ENCODE peak calls at places on chromosomes 6 and 20, in seven cellular contexts. O is HCT116, H is OCI-LY7, Y is neural progenitor cell, M is GM23248, Q is hepatocyte, Z is MM.1S. E is an unnamed sample.
A peak's percentile ranks its signal among the peaks of the same experiment; 100 is the strongest.

GRCh38 chr6:49849121-49849907 is 17.0 kb downstream of the CRISP1 start:
- DNase-seq in Z (peak; percentile 62), O (peak; percentile 56), M (peak; percentile 70), Q (peak; percentile 85), Y (peak; percentile 83), H (peak; percentile 72), E (peak; percentile 80)

GRCh38 chr6:43809417-43810305 is 39.6 kb downstream of the VEGFA start:
- DNase-seq in Z (no peak), M (peak; percentile 75), H (peak; percentile 8), Q (peak; percentile 87), Y (no peak), O (no peak), E (peak; percentile 41)

GRCh38 chr6:30091577-30092381 is 16.2 kb upstream of the RNF39 start:
- DNase-seq in Q (peak; percentile 64), Y (no peak), Z (no peak), M (peak; percentile 89), H (no peak), O (peak; percentile 85), E (peak; percentile 58)

GRCh38 chr20:50872562-50873288 is 58.5 kb downstream of the ADNP start:
- DNase-seq in Z (no peak), M (no peak), Q (no peak), O (no peak), Y (no peak), H (no peak), E (no peak)

GRCh38 chr20:32941155-32941885 is 62.9 kb downstream of the SUN5 start:
- DNase-seq in M (no peak), Z (no peak), O (no peak), Q (no peak), H (no peak), Y (no peak), E (no peak)

GRCh38 chr6:97443408-97444080 is 160.5 kb upstream of the MMS22L start:
- DNase-seq in O (no peak), Z (no peak), H (no peak), Q (no peak), M (no peak), Y (no peak), E (no peak)

GRCh38 chr20:1861996-1862664 is 33.1 kb upstream of the SIRPA start:
- DNase-seq in H (no peak), Z (no peak), M (no peak), Q (no peak), Y (peak; percentile 27), O (no peak), E (no peak)

GRCh38 chr20:34268851-34269668 is 27.8 kb downstream of the ASIP start:
- DNase-seq in H (no peak), O (no peak), Q (peak; percentile 59), Z (peak; percentile 47), Y (peak; percentile 53), M (peak; percentile 48), E (no peak)

GRCh38 chr20:21159658-21160380 is 33.9 kb downstream of the KIZ start:
- DNase-seq in Y (no peak), H (peak; percentile 36), M (no peak), O (no peak), Z (no peak), Q (no peak), E (peak; percentile 25)

GRCh38 chr20:61042501-61043385 is 209.3 kb upstream of the CDH4 start:
- DNase-seq in Q (no peak), Y (peak; percentile 40), H (no peak), M (peak; percentile 16), O (no peak), Z (no peak), E (no peak)

GRCh38 chr6:29976588-29977424 is 34.5 kb downstream of the HLA-A start:
- DNase-seq in Q (peak; percentile 87), M (peak; percentile 92), O (peak; percentile 57), Y (peak; percentile 79), Z (peak; percentile 83), H (peak; percentile 29), E (peak; percentile 80)

GRCh38 chr20:15081301-15081700 is 743.9 kb upstream of the FLRT3 start:
- DNase-seq in M (no peak), H (no peak), Z (no peak), Y (no peak), Q (no peak), O (no peak), E (no peak)

GRCh38 chr20:25050501-25051350 is 7.2 kb downstream of the ACSS1 start:
- DNase-seq in Z (no peak), M (no peak), Q (no peak), O (no peak), Y (no peak), H (no peak), E (no peak)

GRCh38 chr20:50283922-50284810 is 93.5 kb downstream of the CEBPB start:
- DNase-seq in H (no peak), Y (no peak), Z (no peak), O (peak; percentile 74), M (peak; percentile 86), Q (peak; percentile 47), E (peak; percentile 76)

GRCh38 chr20:62506791-62507190 is 31.0 kb upstream of the GATA5 start:
- DNase-seq in O (no peak), M (no peak), H (no peak), Q (no peak), Z (no peak), Y (no peak), E (no peak)

GRCh38 chr6:98137391-98137790 is 697.0 kb upstream of the POU3F2 start:
- DNase-seq in Z (no peak), O (no peak), Q (no peak), M (no peak), H (no peak), Y (peak; percentile 55), E (no peak)

GRCh38 chr6:3269412-3269975 is 10.7 kb downstream of the PSMG4 start:
- DNase-seq in H (no peak), M (no peak), O (no peak), Q (no peak), Y (no peak), Z (no peak), E (no peak)

GRCh38 chr6:31170600-31170881 is at the start of gene POU5F1:
- DNase-seq in O (no peak), Y (no peak), Q (no peak), Z (no peak), H (no peak), M (no peak), E (no peak)

GRCh38 chr6:122778961-122779671 is 400 bp upstream of the FABP7 start:
- DNase-seq in H (no peak), Y (peak; percentile 90), O (no peak), Z (no peak), M (no peak), Q (no peak), E (no peak)
- TF ChIP-seq EZH2phosphoT487 in H (no peak), Y (no peak), O (no peak), Z (no peak), M (no peak), Q (no peak), E (no peak)

DNA sequence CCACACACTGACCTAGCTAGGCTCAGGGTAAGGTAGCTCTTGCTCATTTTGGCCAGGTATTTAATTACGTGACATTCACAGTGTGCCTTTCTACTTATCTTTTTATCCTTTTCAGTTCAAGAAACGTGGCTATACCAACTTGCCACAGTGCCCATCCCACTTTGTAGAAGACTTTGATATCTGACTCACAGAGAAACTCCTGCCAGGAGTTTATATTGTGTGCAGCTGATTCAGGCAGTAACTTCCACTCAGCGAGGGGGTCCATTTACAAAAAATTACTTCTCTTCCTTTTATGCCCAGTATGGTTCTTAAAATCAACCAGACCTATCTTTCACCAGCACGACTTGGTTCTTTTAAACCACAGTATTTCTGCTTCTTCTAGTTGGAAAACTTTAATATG is 75.6 kb downstream of the PRL start:
- DNase-seq in Y (no peak), Q (no peak), H (no peak), Z (no peak), M (no peak), O (no peak), E (peak; percentile 87)
- H3K9me3 ChIP-seq in Y (no peaks in the 10 kb centered on the region), Q (no peaks in the 10 kb centered on the region), H (no peaks in the 10 kb centered on the region), Z (no peaks in the 10 kb centered on the region), M (no peaks in the 10 kb centered on the region), O (no peaks in the 10 kb centered on the region), E (no peaks in the 10 kb centered on the region)

GRCh38 chr6:127403636-127404035 is 55.6 kb downstream of the KIAA0408 start:
- DNase-seq in O (no peak), M (no peak), Z (peak; percentile 82), H (no peak), Y (no peak), Q (no peak), E (no peak)

GRCh38 chr6:127402890-127403617 is 56.1 kb downstream of the KIAA0408 start:
- DNase-seq in Y (no peak), M (no peak), O (no peak), H (no peak), Q (no peak), Z (peak; percentile 43), E (no peak)

GRCh38 chr6:127392301-127392700 is 48.9 kb upstream of the ECHDC1 start:
- DNase-seq in Z (no peak), H (no peak), O (no peak), M (no peak), Y (no peak), Q (no peak), E (no peak)

DNA sequence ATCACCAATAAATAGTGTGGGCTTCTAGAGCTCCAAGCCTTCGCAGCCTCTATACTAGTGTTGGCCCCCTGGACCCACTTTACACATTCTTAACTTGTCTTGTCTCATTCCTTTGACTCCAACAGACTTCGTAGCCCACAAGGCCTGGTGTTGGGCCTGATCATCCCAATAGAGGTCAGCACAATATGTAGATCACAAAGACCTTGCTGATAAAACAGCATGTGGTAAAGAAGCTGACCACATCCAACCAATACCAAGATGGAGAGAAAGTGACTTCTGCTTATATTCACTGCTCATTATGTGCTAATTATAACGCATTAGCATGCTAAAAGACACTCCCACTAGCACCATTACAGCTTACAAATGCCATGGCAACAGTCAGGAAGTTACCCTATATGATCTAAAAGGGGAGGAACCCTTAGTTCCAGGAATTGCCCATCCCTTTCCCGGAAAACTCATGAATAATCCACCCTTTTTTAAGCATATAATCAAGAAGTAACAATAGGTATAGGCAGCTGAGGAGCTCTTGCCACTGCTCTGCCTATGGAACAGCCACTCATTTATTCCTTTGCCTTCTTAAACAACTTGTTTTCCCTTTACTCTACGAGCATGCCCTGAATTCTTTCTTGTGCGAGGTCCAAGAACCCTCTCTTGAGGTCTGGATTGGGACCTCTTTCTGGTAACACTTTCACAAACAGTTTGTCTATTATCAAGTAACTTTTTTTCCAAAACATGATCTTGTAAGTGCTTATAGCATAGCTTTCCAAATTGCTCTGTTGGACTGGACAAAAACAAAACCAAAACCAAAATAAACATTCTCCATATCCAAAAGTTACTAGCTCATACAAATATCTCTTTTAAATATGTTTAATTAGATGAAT is 54.6 kb upstream of the ECHDC1 start:
- DNase-seq in Q (no peak), H (no peak), Z (no peak), Y (no peak), M (no peak), O (no peak), E (no peak)
- H3K4me3 ChIP-seq in Q (no peak overlapping the region), H (no peak overlapping the region), Z (no peak overlapping the region), Y (no peak overlapping the region), M (no peak overlapping the region), O (no peak overlapping the region), E (no peak overlapping the region)

DNA sequence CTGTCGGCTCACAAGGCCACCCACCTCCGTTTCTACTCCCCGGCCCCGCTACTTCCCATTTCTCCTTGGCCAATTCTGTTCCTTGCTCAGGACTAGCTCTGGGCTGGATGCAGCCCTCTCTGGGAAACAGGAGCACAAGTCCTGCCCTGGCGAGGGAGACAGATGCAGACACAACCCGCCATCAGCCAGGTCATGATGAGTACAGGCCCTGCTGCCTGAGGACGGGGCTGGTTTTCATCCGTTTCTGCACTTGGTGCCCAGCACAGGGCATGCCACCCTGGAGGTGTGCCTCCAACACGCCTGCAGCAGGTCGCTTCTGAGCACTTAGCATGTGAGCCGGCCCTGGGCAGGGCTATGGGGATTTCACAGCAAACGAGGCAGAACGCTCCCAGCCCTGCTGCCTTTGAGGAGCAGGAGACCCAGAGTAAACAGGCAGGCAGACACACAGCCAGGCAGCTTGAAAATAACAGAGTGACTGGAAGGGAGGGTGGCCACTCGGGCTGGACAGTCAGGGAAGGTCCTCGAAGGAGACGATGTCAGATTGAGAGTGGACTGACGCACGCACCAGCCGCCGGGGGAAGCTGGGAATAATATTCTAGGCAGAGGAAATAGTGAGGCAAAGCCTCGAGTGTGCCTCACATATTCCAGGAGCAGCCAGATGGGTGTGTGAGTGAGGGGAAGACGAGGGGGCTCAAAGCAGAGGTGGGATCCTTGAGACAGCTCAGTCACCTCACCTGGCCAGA is 21.2 kb upstream of the VSTM2L start:
- DNase-seq in H (no peak), M (no peak), Z (no peak), Y (no peak), O (no peak), Q (no peak), E (no peak)
- TF ChIP-seq EZH2phosphoT487 in H (no peak), M (no peak), Z (no peak), Y (no peak), O (no peak), Q (no peak), E (no peak)